ENCODE peak calls at places on chromosomes 5 and 9, in seven cellular contexts. One of them, this sample, is unnamed.

GRCh38 chr5:61245936-61246335 is 83.7 kb upstream of the SMIM15 start:
- DNase-seq in H1: no peak
- DNase-seq in A549: no peak
- DNase-seq in WTC11: no peak
- DNase-seq in HepG2: no peak
- DNase-seq in IMR-90: no peak
- DNase-seq in K562: no peak
- DNase-seq in this sample: peak

GRCh38 chr5:134436523-134437339 is 25.1 kb upstream of the CDKN2AIPNL start:
- DNase-seq in WTC11: no peak
- DNase-seq in HepG2: peak
- DNase-seq in A549: peak
- DNase-seq in K562: peak
- DNase-seq in IMR-90: peak
- DNase-seq in H1: no peak
- DNase-seq in this sample: no peak

GRCh38 chr5:34905564-34905963 is 9.7 kb downstream of the RAD1 start:
- DNase-seq in IMR-90: no peak
- DNase-seq in A549: peak
- DNase-seq in K562: no peak
- DNase-seq in WTC11: no peak
- DNase-seq in H1: no peak
- DNase-seq in HepG2: no peak
- DNase-seq in this sample: peak

GRCh38 chr5:127192150-127192549 is 98.4 kb upstream of the MEGF10 start:
- DNase-seq in IMR-90: no peak
- DNase-seq in H1: no peak
- DNase-seq in HepG2: no peak
- DNase-seq in WTC11: no peak
- DNase-seq in K562: no peak
- DNase-seq in A549: no peak
- DNase-seq in this sample: no peak

GRCh38 chr9:106284300-106284699 is 578.7 kb upstream of the ZNF462 start:
- DNase-seq in K562: no peak
- DNase-seq in HepG2: no peak
- DNase-seq in H1: no peak
- DNase-seq in IMR-90: no peak
- DNase-seq in WTC11: peak
- DNase-seq in A549: no peak
- DNase-seq in this sample: peak

GRCh38 chr9:32413424-32413823 is 29.0 kb downstream of the ACO1 start:
- DNase-seq in HepG2: no peak
- DNase-seq in K562: no peak
- DNase-seq in WTC11: no peak
- DNase-seq in IMR-90: no peak
- DNase-seq in H1: no peak
- DNase-seq in A549: no peak
- DNase-seq in this sample: no peak

GRCh38 chr9:23341346-23341745 is 484.7 kb downstream of the ELAVL2 start:
- DNase-seq in HepG2: no peak
- DNase-seq in K562: no peak
- DNase-seq in H1: no peak
- DNase-seq in WTC11: no peak
- DNase-seq in A549: no peak
- DNase-seq in IMR-90: no peak
- DNase-seq in this sample: no peak

GRCh38 chr9:90860382-90860781 is 58.8 kb downstream of the SYK start:
- DNase-seq in K562: no peak
- DNase-seq in WTC11: no peak
- DNase-seq in A549: no peak
- DNase-seq in HepG2: no peak
- DNase-seq in IMR-90: no peak
- DNase-seq in H1: no peak
- DNase-seq in this sample: no peak

GRCh38 chr9:17414990-17415389 is 163.9 kb upstream of the SH3GL2 start:
- DNase-seq in IMR-90: no peak
- DNase-seq in A549: no peak
- DNase-seq in WTC11: no peak
- DNase-seq in K562: no peak
- DNase-seq in H1: no peak
- DNase-seq in HepG2: no peak
- DNase-seq in this sample: no peak

GRCh38 chr9:136833381-136834142 is 8.7 kb upstream of the AJM1 start:
- DNase-seq in A549: no peak
- DNase-seq in IMR-90: no peak
- DNase-seq in WTC11: no peak
- DNase-seq in HepG2: no peak
- DNase-seq in H1: no peak
- DNase-seq in K562: no peak
- DNase-seq in this sample: no peak

GRCh38 chr9:127178646-127179632 is 56.5 kb upstream of the ANGPTL2 start:
- DNase-seq in K562: no peak
- DNase-seq in HepG2: no peak
- DNase-seq in A549: no peak
- DNase-seq in H1: no peak
- DNase-seq in WTC11: peak
- DNase-seq in IMR-90: no peak
- DNase-seq in this sample: no peak

GRCh38 chr5:179774442-179774841 is 19.3 kb upstream of the LTC4S start:
- DNase-seq in A549: no peak
- DNase-seq in H1: no peak
- DNase-seq in HepG2: no peak
- DNase-seq in IMR-90: no peak
- DNase-seq in WTC11: no peak
- DNase-seq in K562: no peak
- DNase-seq in this sample: no peak

GRCh38 chr9:112184211-112184610 is 9.1 kb upstream of the SUSD1 start:
- DNase-seq in IMR-90: no peak
- DNase-seq in A549: no peak
- DNase-seq in H1: no peak
- DNase-seq in HepG2: no peak
- DNase-seq in WTC11: no peak
- DNase-seq in K562: peak
- DNase-seq in this sample: peak

GRCh38 chr5:112123060-112123459 is 296.0 kb downstream of the EPB41L4A start:
- DNase-seq in A549: no peak
- DNase-seq in WTC11: no peak
- DNase-seq in K562: no peak
- DNase-seq in HepG2: no peak
- DNase-seq in IMR-90: no peak
- DNase-seq in H1: no peak
- DNase-seq in this sample: no peak

GRCh38 chr9:130352081-130352480 is 86.5 kb downstream of the HMCN2 start:
- DNase-seq in K562: no peak
- DNase-seq in HepG2: no peak
- DNase-seq in WTC11: no peak
- DNase-seq in A549: no peak
- DNase-seq in IMR-90: no peak
- DNase-seq in H1: no peak
- DNase-seq in this sample: no peak

GRCh38 chr9:30178586-30178985 is 2205.9 kb upstream of the ACO1 start:
- DNase-seq in A549: no peak
- DNase-seq in WTC11: no peak
- DNase-seq in H1: no peak
- DNase-seq in K562: no peak
- DNase-seq in IMR-90: no peak
- DNase-seq in HepG2: no peak
- DNase-seq in this sample: no peak

DNA sequence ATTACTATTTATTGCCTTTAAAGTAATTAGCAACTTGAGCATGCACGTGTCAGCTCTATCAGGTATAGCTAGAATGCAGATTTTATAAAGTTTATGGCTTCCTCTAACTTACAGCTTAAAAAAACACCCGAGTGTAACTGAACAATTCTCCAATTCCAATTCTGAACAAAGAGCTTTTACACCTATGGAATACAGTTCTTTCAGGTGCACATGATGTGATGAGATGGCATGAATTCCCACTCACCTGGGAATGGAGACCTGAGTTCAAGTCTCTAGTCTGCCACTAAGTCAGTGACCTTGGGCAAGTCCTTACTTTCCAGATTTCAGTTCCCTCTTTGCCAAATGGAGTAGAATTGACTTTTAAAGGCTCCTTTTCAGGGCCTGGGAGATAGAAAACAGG is 1.8 kb downstream of the ZFAND5 start:
- DNase-seq in K562: no peak
- DNase-seq in H1: no peak
- DNase-seq in WTC11: no peak
- DNase-seq in IMR-90: no peak
- DNase-seq in A549: no peak
- DNase-seq in HepG2: no peak
- DNase-seq in this sample: no peak
- TF ChIP-seq USF2 in K562: no peak
- TF ChIP-seq USF2 in H1: no peak
- TF ChIP-seq USF2 in WTC11: no peak
- TF ChIP-seq USF2 in IMR-90: no peak
- TF ChIP-seq USF2 in A549: no peak
- TF ChIP-seq USF2 in HepG2: no peak
- TF ChIP-seq USF2 in this sample: no peak

DNA sequence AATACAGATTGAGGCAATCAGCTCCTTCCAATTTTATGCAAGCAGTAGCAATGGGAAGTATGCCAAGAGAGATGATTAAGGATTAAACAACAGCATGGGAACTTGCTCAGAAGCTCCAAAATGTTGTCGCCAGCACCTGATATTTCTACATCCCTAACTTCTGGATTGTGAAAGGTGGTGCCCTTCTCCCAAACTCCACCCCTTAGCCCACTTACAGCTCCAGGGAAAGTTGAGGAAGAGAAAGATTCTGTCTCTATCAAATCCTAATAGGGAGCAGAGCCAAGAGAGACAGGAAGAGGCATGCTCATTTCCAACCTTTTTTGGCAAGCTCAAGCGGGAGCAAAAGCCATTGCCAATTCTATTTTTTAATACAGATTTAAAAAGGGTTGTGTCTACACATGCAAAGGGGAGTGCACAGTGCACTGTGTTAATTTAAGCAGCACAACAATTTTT is 92.4 kb upstream of the NR3C1 start:
- DNase-seq in A549: peak
- DNase-seq in HepG2: no peak
- DNase-seq in WTC11: no peak
- DNase-seq in IMR-90: peak
- DNase-seq in H1: no peak
- DNase-seq in K562: no peak
- DNase-seq in this sample: no peak
- TF ChIP-seq USF2 in A549: no peak
- TF ChIP-seq USF2 in HepG2: no peak
- TF ChIP-seq USF2 in WTC11: no peak
- TF ChIP-seq USF2 in IMR-90: no peak
- TF ChIP-seq USF2 in H1: no peak
- TF ChIP-seq USF2 in K562: no peak
- TF ChIP-seq USF2 in this sample: no peak

DNA sequence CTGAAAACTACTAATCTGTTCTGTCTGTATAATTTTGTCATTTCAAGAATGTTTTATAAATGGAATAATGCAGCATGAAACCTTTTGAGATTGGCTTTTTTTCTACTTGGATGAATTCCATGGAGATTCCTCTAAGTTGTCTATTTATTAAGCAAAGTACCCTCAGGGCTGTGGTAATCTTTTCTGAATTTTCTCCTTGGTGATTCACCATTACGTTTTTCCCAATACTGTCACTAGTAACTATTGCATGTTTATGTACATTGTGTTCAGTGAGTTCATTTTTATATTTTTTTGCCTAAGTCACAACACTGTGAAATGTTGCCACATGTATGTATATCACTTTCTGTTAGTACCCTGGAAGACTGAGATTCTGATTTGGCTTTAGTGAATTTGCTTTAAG is 177.0 kb upstream of the GRIN3A start:
- DNase-seq in IMR-90: no peak
- DNase-seq in A549: no peak
- DNase-seq in HepG2: no peak
- DNase-seq in K562: no peak
- DNase-seq in H1: no peak
- DNase-seq in WTC11: no peak
- DNase-seq in this sample: no peak
- TF ChIP-seq USF2 in IMR-90: no peak
- TF ChIP-seq USF2 in A549: no peak
- TF ChIP-seq USF2 in HepG2: no peak
- TF ChIP-seq USF2 in K562: no peak
- TF ChIP-seq USF2 in H1: no peak
- TF ChIP-seq USF2 in WTC11: no peak
- TF ChIP-seq USF2 in this sample: no peak

DNA sequence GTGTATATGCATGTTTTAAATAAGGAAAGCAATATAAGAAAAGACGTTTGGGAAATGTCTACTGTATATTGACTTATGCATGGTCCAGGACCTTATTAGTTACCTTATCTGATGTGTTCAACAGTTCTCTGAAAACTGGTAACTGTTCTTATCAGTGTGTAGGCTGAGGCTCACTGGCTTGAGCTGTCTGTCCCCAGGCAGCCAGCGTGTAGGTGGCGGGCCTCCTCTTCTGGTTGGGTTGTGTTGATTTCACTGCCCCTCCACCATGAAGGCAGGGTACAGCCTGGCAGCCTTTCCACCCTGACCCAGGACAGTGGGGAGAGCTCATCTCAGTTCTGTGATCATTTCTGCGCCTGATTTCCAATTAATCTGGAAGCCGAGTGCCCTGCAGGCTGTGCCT is 38.7 kb upstream of the SEMA4D start:
- DNase-seq in K562: no peak
- DNase-seq in HepG2: no peak
- DNase-seq in A549: no peak
- DNase-seq in WTC11: no peak
- DNase-seq in IMR-90: no peak
- DNase-seq in H1: no peak
- DNase-seq in this sample: peak
- TF ChIP-seq USF2 in K562: no peak
- TF ChIP-seq USF2 in HepG2: no peak
- TF ChIP-seq USF2 in A549: no peak
- TF ChIP-seq USF2 in WTC11: no peak
- TF ChIP-seq USF2 in IMR-90: no peak
- TF ChIP-seq USF2 in H1: no peak
- TF ChIP-seq USF2 in this sample: no peak

GRCh38 chr5:56673171-56673570 is 142.2 kb upstream of the MAP3K1 start:
- DNase-seq in HepG2: no peak
- DNase-seq in A549: no peak
- DNase-seq in IMR-90: no peak
- DNase-seq in H1: no peak
- DNase-seq in K562: no peak
- DNase-seq in WTC11: no peak
- DNase-seq in this sample: no peak
- TF ChIP-seq USF2 in HepG2: no peak
- TF ChIP-seq USF2 in A549: no peak
- TF ChIP-seq USF2 in IMR-90: no peak
- TF ChIP-seq USF2 in H1: no peak
- TF ChIP-seq USF2 in K562: no peak
- TF ChIP-seq USF2 in WTC11: no peak
- TF ChIP-seq USF2 in this sample: no peak

GRCh38 chr9:81628897-81629296 is 60.5 kb downstream of the TLE1 start:
- DNase-seq in K562: no peak
- DNase-seq in A549: peak
- DNase-seq in IMR-90: peak
- DNase-seq in H1: no peak
- DNase-seq in HepG2: peak
- DNase-seq in WTC11: no peak
- DNase-seq in this sample: no peak
- TF ChIP-seq USF2 in K562: no peak
- TF ChIP-seq USF2 in A549: no peak
- TF ChIP-seq USF2 in IMR-90: no peak
- TF ChIP-seq USF2 in H1: no peak
- TF ChIP-seq USF2 in HepG2: no peak
- TF ChIP-seq USF2 in WTC11: no peak
- TF ChIP-seq USF2 in this sample: no peak

GRCh38 chr9:110143969-110144545 is 63.9 kb downstream of the C9orf152 start:
- DNase-seq in A549: no peak
- DNase-seq in H1: no peak
- DNase-seq in IMR-90: no peak
- DNase-seq in WTC11: no peak
- DNase-seq in HepG2: no peak
- DNase-seq in K562: no peak
- DNase-seq in this sample: no peak
- TF ChIP-seq USF2 in A549: no peak
- TF ChIP-seq USF2 in H1: no peak
- TF ChIP-seq USF2 in IMR-90: no peak
- TF ChIP-seq USF2 in WTC11: no peak
- TF ChIP-seq USF2 in HepG2: no peak
- TF ChIP-seq USF2 in K562: no peak
- TF ChIP-seq USF2 in this sample: no peak

This sample was measured in SK-N-SH.